ENCODE peak calls at places on chromosome 3, in six cellular contexts. Z is PC-3, O is GM23248, J is neural progenitor cell, E is HCT116, I is SK-N-SH. Y is an unnamed sample. For H3K36me3, the result is how much of the 10 kb centered on the place peaks cover.

GRCh38 chr3:40876496-40876895 is 322.8 kb upstream of the CTNNB1 start:
- DNase-seq in Z (no peak), I (no peak), J (no peak), E (no peak), O (no peak), Y (no peak)

GRCh38 chr3:168096210-168096795 is 579 bp upstream of the GOLIM4 start:
- DNase-seq in J (peak), O (peak), Z (peak), I (peak), E (peak), Y (peak)

GRCh38 chr3:8979262-8979661 is 16.0 kb upstream of the RAD18 start:
- DNase-seq in I (no peak), E (no peak), J (no peak), Z (no peak), O (no peak), Y (no peak)

GRCh38 chr3:62142280-62142679 is 231.1 kb downstream of the FEZF2 start:
- DNase-seq in O (no peak), Z (no peak), E (no peak), J (no peak), I (no peak), Y (no peak)

GRCh38 chr3:59717679-59718205 is 667.9 kb upstream of the CFAP20DC start:
- DNase-seq in I (peak), O (no peak), Z (no peak), E (no peak), J (no peak), Y (no peak)

GRCh38 chr3:54243960-54244359 is 121.6 kb downstream of the CACNA2D3 start:
- DNase-seq in O (no peak), Z (no peak), E (no peak), J (no peak), I (no peak), Y (peak)

GRCh38 chr3:20742903-20743302 is 556.9 kb upstream of the SGO1 start:
- DNase-seq in J (no peak), O (no peak), I (no peak), Z (no peak), E (no peak), Y (no peak)

GRCh38 chr3:45574067-45574494 is 20.5 kb upstream of the LIMD1 start:
- DNase-seq in J (no peak), I (no peak), O (no peak), Z (no peak), E (no peak), Y (no peak)

GRCh38 chr3:184058029-184058428 is 5.2 kb downstream of the HTR3C start:
- DNase-seq in J (no peak), Z (peak), O (peak), I (no peak), E (no peak), Y (no peak)

GRCh38 chr3:123431007-123431657 is 17.8 kb downstream of the ADCY5 start:
- DNase-seq in O (no peak), I (no peak), J (no peak), E (no peak), Z (no peak), Y (no peak)

GRCh38 chr3:145776782-145777408 is 384.1 kb downstream of the PLOD2 start:
- DNase-seq in O (peak), Z (peak), J (peak), I (peak), E (peak), Y (peak)

GRCh38 chr3:140586311-140586710 is 91.6 kb upstream of the TRIM42 start:
- DNase-seq in E (no peak), Z (no peak), O (peak), J (no peak), I (no peak), Y (no peak)

GRCh38 chr3:58102371-58102750 is 94.1 kb downstream of the FLNB start:
- DNase-seq in Z (no peak), E (no peak), O (no peak), I (no peak), J (no peak), Y (no peak)

GRCh38 chr3:113212155-113212844 is 943 bp downstream of the BOC start:
- DNase-seq in J (peak), O (peak), I (peak), E (no peak), Z (peak), Y (no peak)

GRCh38 chr3:178270838-178271237 is 265.4 kb upstream of the KCNMB2 start:
- DNase-seq in O (peak), J (no peak), Z (peak), E (no peak), I (no peak), Y (no peak)

GRCh38 chr3:122773856-122774535 is 19.6 kb downstream of the HSPBAP1 start:
- DNase-seq in J (no peak), Z (no peak), I (no peak), E (no peak), O (no peak), Y (peak)

GRCh38 chr3:52484680-52485461 is 10.3 kb upstream of the STAB1 start:
- DNase-seq in O (no peak), J (no peak), Z (no peak), I (no peak), E (no peak), Y (no peak)

GRCh38 chr3:8619548-8619947 is 25.1 kb downstream of the SSUH2 start:
- DNase-seq in J (no peak), Z (peak), I (no peak), E (no peak), O (peak), Y (no peak)

GRCh38 chr3:47661121-47661752 is 82.6 kb upstream of the CSPG5 start:
- DNase-seq in I (peak), Z (peak), E (no peak), O (peak), J (no peak), Y (no peak)

GRCh38 chr3:58408906-58409305 is 24.7 kb downstream of the PDHB start:
- DNase-seq in Z (no peak), J (no peak), I (no peak), E (no peak), O (no peak), Y (no peak)

GRCh38 chr3:184687363-184688049 is 24.4 kb downstream of the MAGEF1 start:
- DNase-seq in I (peak), J (no peak), O (no peak), E (no peak), Z (no peak), Y (no peak)

GRCh38 chr3:190456779-190457178 is 7.1 kb upstream of the TMEM207 start:
- DNase-seq in J (no peak), Z (no peak), E (no peak), O (no peak), I (no peak), Y (no peak)

GRCh38 chr3:173584093-173584833 is 186.7 kb downstream of the NLGN1 start:
- DNase-seq in I (peak), J (peak), O (peak), E (peak), Z (peak), Y (peak)

GRCh38 chr3:105417538-105418289 is 51.0 kb downstream of the ALCAM start:
- DNase-seq in O (peak), Z (peak), J (no peak), I (no peak), E (no peak), Y (no peak)

GRCh38 chr3:8153778-8154177 is 347.8 kb upstream of the LMCD1 start:
- DNase-seq in I (no peak), O (no peak), E (no peak), J (no peak), Z (no peak), Y (no peak)

GRCh38 chr3:151305081-151305777 is 11.4 kb downstream of the GPR87 start:
- DNase-seq in E (peak), Z (peak), O (peak), I (peak), J (peak), Y (peak)

GRCh38 chr3:183812746-183813445 is 12.5 kb downstream of the MAP6D1 start:
- DNase-seq in O (no peak), I (no peak), E (no peak), J (no peak), Z (no peak), Y (no peak)

GRCh38 chr3:39447637-39448483 is 19.6 kb upstream of the MOBP start:
- DNase-seq in I (peak), Z (peak), O (peak), E (peak), J (peak), Y (peak)

GRCh38 chr3:22729981-22730380 is 473.1 kb upstream of the UBE2E2 start:
- DNase-seq in J (no peak), Z (peak), O (no peak), E (no peak), I (peak), Y (peak)

GRCh38 chr3:35216501-35217266 is 422.6 kb upstream of the ARPP21 start:
- DNase-seq in Z (no peak), J (no peak), I (no peak), O (no peak), E (no peak), Y (no peak)

GRCh38 chr3:165814380-165814779 is 22.8 kb downstream of the BCHE start:
- DNase-seq in O (no peak), J (no peak), Z (no peak), I (no peak), E (no peak), Y (no peak)

GRCh38 chr3:151630035-151630434 is 103.7 kb upstream of the AADACL2 start:
- DNase-seq in I (no peak), O (no peak), Z (peak), J (no peak), E (no peak), Y (no peak)

GRCh38 chr3:169812124-169812843 is 386 bp upstream of the LRRIQ4 start:
- DNase-seq in Z (peak), I (peak), J (peak), E (no peak), O (peak), Y (peak)

GRCh38 chr3:197520311-197521276 is 35.2 kb downstream of the BDH1 start:
- DNase-seq in O (no peak), E (no peak), J (peak), I (peak), Z (peak), Y (no peak)

GRCh38 chr3:24088782-24089181 is 143.7 kb downstream of the NR1D2 start:
- DNase-seq in O (peak), J (no peak), I (peak), E (peak), Z (peak), Y (peak)

GRCh38 chr3:61680617-61681016 is 119.2 kb downstream of the PTPRG start:
- DNase-seq in Z (no peak), O (no peak), I (no peak), J (no peak), E (no peak), Y (no peak)

DNA sequence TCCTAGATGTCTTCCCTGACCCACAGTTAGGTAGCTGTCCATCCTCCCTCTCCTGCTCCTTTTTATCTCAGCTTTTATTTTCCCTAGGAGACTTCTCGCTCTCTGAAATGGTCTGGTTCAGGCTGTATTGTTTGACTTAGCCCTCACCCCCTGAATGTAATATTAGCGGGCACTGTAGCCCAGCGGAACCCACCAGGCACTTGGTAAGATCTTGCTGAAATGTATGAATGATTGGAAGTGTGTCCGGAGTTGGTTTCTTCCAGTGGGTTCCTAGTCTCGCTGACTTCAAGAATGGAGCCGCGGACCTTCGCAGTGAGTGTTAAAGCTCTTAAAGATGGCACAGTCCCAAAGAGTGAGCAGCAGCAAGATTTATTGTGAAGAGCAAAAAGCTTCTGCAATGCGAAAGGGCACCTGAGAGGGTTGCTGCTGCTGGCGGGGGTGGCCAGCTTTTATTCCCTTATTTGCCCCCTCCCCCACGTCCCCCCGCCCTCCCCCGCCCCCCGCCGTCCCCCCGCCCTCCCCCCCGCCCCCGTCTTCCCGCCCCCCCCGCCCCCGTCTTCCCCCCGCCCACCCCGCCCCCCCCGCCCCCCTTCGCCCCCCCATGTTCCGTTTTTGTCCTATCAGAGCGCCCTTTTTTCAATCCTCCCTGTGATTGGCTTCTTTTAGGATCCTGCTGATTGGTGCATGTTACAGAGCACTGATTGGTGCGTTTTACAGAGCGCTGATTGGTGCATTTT is 694 bp upstream of the EEFSEC start:
- DNase-seq in O (no peak), Z (peak), E (peak), I (peak), J (no peak), Y (peak)
- H3K9ac ChIP-seq in O (peak), Z (peak), E (peak), I (peak), J (no peak), Y (peak)

GRCh38 chr3:125042725-125043406 is 12.9 kb downstream of the HEG1 start:
- DNase-seq in J (no peak), Z (no peak), I (no peak), E (no peak), O (peak), Y (no peak)
- TF ChIP-seq EZH2phosphoT487 in J (no peak), Z (no peak), I (no peak), E (no peak), O (no peak), Y (no peak)

DNA sequence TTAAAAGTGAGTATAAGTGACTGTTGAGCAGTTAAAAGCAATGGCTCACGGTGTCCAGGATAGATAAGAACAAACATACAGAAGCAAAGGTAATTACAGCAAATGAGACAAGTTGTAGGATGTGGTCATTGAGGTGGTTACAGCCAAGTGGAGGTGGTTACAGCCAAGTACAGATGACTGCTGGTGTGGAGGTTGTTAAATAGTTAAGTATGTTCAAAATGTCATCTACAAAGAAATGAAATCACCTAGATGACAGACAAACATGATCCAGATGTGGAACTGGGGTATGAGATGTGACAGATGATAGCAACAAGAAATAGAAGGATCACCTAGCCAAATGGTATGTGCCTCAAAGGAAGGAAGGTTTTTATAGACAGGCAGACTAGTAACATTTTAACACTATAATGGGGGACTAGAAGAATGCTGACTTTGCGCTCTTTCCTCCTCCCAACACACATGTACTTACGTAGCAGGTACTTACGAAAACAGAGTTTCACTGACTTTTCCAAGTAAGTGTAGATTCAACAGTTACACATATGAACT is 6.8 kb upstream of the ANKRD28 start:
- DNase-seq in O (no peak), Z (no peak), E (no peak), I (no peak), J (no peak), Y (no peak)
- H3K36me3 ChIP-seq in O (under half), Z (under half), E (under half), I (under half), J (under half), Y (under half)

GRCh38 chr3:42033741-42034140 is 57.4 kb upstream of the TRAK1 start:
- DNase-seq in J (no peak), O (peak), E (no peak), Z (peak), I (no peak), Y (no peak)

GRCh38 chr3:42035007-42035406 is 56.1 kb upstream of the TRAK1 start:
- DNase-seq in E (no peak), I (no peak), Z (no peak), O (no peak), J (no peak), Y (no peak)

GRCh38 chr3:42036483-42036823 is 54.7 kb upstream of the TRAK1 start:
- DNase-seq in O (peak), J (no peak), Z (peak), I (peak), E (no peak), Y (no peak)

GRCh38 chr3:42035816-42036482 is 55.2 kb upstream of the TRAK1 start:
- DNase-seq in I (no peak), Z (no peak), O (no peak), J (no peak), E (no peak), Y (no peak)

GRCh38 chr3:42037318-42037945 is 53.7 kb upstream of the TRAK1 start:
- DNase-seq in Z (no peak), O (no peak), E (no peak), I (no peak), J (no peak), Y (no peak)
- H3K9ac ChIP-seq in Z (no peak), O (peak), E (no peak), I (no peak), J (no peak), Y (no peak)

GRCh38 chr3:194983620-194984019 is 287.3 kb downstream of the XXYLT1 start:
- DNase-seq in I (no peak), J (no peak), E (no peak), Z (no peak), O (no peak), Y (no peak)

GRCh38 chr3:194984026-194984425 is 286.9 kb downstream of the XXYLT1 start:
- DNase-seq in O (no peak), I (no peak), E (no peak), Z (no peak), J (no peak), Y (no peak)

GRCh38 chr3:194986208-194987043 is 284.5 kb downstream of the XXYLT1 start:
- DNase-seq in E (no peak), I (no peak), Z (peak), O (no peak), J (no peak), Y (no peak)

GRCh38 chr3:194984624-194985023 is 286.3 kb downstream of the XXYLT1 start:
- DNase-seq in E (no peak), O (no peak), Z (peak), J (no peak), I (no peak), Y (no peak)

GRCh38 chr3:194985031-194985578 is 285.9 kb downstream of the XXYLT1 start:
- DNase-seq in E (peak), O (peak), I (no peak), Z (peak), J (peak), Y (no peak)
- TF ChIP-seq EZH2phosphoT487 in E (no peak), O (no peak), I (no peak), Z (no peak), J (no peak), Y (no peak)

Y was measured in MM.1S.